ENCODE peak calls at places on chromosomes 11 and 22, in seven cellular contexts. O is HCT116, U is AG10803, W is cardiac muscle cell, K is mammary epithelial cell, X is IMR-90, J is Caco-2. Y is an unnamed sample.

GRCh38 chr11:10659339-10660216 is 34.0 kb downstream of the IRAG1 start:
- DNase-seq in O (peak; percentile 96), U (peak; percentile 97), W (no peak), K (peak; percentile 73), X (peak; percentile 95), J (peak; percentile 89), Y (peak; percentile 78)

GRCh38 chr22:40423246-40423753 is 52.9 kb downstream of the SGSM3 start:
- DNase-seq in O (no peak), U (peak; percentile 21), W (no peak), K (no peak), X (no peak), J (no peak), Y (no peak)

GRCh38 chr22:36551096-36551495 is 22.1 kb upstream of the EIF3D start:
- DNase-seq in O (no peak), U (no peak), W (no peak), K (no peak), X (no peak), J (no peak), Y (no peak)

GRCh38 chr22:48476599-48476998 is 1351.1 kb downstream of the BRD1 start:
- DNase-seq in O (no peak), U (no peak), W (no peak), K (no peak), X (no peak), J (no peak), Y (no peak)

GRCh38 chr11:63999349-64000025 is 13.2 kb downstream of the OTUB1 start:
- DNase-seq in O (no peak), U (no peak), W (peak; percentile 74), K (peak; percentile 89), X (no peak), J (peak; percentile 52), Y (no peak)

GRCh38 chr11:67486481-67487195 is 3.8 kb downstream of the AIP start:
- DNase-seq in O (no peak), U (no peak), W (no peak), K (no peak), X (no peak), J (no peak), Y (no peak)

GRCh38 chr11:94873910-94874575 is 99.3 kb downstream of the CWC15 start:
- DNase-seq in O (no peak), U (no peak), W (no peak), K (no peak), X (no peak), J (no peak), Y (no peak)

GRCh38 chr22:49690454-49690853 is 137.2 kb downstream of the BRD1 start:
- DNase-seq in O (no peak), U (no peak), W (no peak), K (no peak), X (no peak), J (no peak), Y (no peak)

GRCh38 chr22:35411112-35411511 is 11.2 kb downstream of the MCM5 start:
- DNase-seq in O (no peak), U (no peak), W (no peak), K (no peak), X (no peak), J (no peak), Y (no peak)

GRCh38 chr11:102582140-102582539 is 43.0 kb downstream of the MMP20 start:
- DNase-seq in O (no peak), U (no peak), W (no peak), K (no peak), X (no peak), J (no peak), Y (no peak)

GRCh38 chr11:110069158-110069737 is 23.9 kb upstream of the ZC3H12C start:
- DNase-seq in O (peak; percentile 3), U (peak; percentile 66), W (peak; percentile 45), K (peak; percentile 93), X (peak; percentile 88), J (no peak), Y (peak; percentile 84)

GRCh38 chr11:82862379-82862778 is 37.9 kb downstream of the PRCP start:
- DNase-seq in O (no peak), U (no peak), W (no peak), K (no peak), X (no peak), J (no peak), Y (no peak)

GRCh38 chr11:111440416-111441205 is 61.5 kb upstream of the POU2AF1 start:
- DNase-seq in O (no peak), U (no peak), W (no peak), K (no peak), X (no peak), J (no peak), Y (no peak)

GRCh38 chr11:127675602-127676001 is 675.0 kb upstream of the KIRREL3 start:
- DNase-seq in O (no peak), U (no peak), W (no peak), K (no peak), X (peak; percentile 4), J (no peak), Y (no peak)

GRCh38 chr11:68353118-68353517 is 40.7 kb downstream of the LRP5 start:
- DNase-seq in O (no peak), U (no peak), W (no peak), K (no peak), X (no peak), J (peak; percentile 39), Y (no peak)

GRCh38 chr22:44181033-44181911 is 547 bp downstream of the PARVG start:
- DNase-seq in O (no peak), U (no peak), W (no peak), K (no peak), X (no peak), J (no peak), Y (no peak)
- H3K4me3 ChIP-seq in O (no peak overlapping the region), U (no peak overlapping the region), W (no peak overlapping the region), K (no peak overlapping the region), X (no peak overlapping the region), J (no peak overlapping the region), Y (no peak overlapping the region)

DNA sequence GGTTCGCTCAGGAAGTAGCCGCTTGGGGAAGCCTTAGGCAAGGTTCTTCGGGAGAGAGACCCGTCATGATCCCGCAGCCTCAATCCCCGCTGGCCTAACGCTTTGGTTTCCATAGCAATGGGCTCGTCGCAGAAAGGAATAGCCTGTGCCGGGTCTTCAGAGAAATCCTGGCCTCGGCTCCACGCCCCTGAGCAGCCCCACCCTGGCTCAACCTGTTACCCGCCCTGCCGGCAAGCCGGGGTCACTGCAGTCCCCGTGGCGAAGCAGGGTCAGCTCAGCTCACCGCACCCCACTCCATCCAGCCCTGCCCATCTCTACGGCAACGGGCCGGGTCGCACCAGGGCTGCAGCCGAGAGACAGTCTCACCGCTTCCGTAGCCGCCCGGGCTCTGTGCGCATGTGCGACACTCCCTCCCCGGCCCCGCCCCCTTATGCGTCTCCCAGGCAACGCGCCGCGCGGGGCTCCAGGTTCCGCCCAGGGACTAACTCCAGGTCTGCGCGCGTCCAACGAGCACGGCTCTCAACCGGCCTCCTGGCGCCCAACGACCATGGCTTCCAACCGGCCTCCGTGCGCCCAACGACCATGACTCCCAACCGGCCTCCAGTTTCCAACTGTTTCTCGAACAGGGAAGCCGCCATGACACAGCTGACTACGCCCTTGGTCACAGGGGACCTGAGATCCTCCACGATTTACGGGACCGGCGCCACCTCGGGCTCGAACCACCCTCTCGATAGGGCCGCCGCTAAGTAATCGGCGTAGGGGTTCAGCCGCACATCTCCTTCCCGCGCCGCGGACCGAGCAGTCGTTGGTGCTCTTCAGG is at the start of gene DUSP18:
- DNase-seq in O (peak; percentile 81), U (peak; percentile 82), W (peak; percentile 94), K (peak; percentile 93), X (peak; percentile 79), J (peak; percentile 96), Y (peak; percentile 69)
- TF ChIP-seq CTCF in O (no peak), U (peak; percentile 38), W (peak; percentile 26), K (peak; percentile 41), X (peak; percentile 29), J (peak; percentile 40), Y (peak; percentile 32)

GRCh38 chr11:1839924-1840779 is 1.4 kb downstream of the TNNI2 start:
- DNase-seq in O (no peak), U (no peak), W (no peak), K (no peak), X (no peak), J (no peak), Y (no peak)

GRCh38 chr11:1839204-1839923 is 583 bp downstream of the TNNI2 start:
- DNase-seq in O (no peak), U (no peak), W (no peak), K (no peak), X (no peak), J (no peak), Y (no peak)

GRCh38 chr11:1838077-1838425 is 730 bp upstream of the TNNI2 start:
- DNase-seq in O (no peak), U (no peak), W (no peak), K (no peak), X (no peak), J (no peak), Y (no peak)

GRCh38 chr11:1837171-1838076 is 1.4 kb upstream of the TNNI2 start:
- DNase-seq in O (no peak), U (peak; percentile 32), W (peak; percentile 85), K (no peak), X (peak; percentile 28), J (peak; percentile 80), Y (no peak)

DNA sequence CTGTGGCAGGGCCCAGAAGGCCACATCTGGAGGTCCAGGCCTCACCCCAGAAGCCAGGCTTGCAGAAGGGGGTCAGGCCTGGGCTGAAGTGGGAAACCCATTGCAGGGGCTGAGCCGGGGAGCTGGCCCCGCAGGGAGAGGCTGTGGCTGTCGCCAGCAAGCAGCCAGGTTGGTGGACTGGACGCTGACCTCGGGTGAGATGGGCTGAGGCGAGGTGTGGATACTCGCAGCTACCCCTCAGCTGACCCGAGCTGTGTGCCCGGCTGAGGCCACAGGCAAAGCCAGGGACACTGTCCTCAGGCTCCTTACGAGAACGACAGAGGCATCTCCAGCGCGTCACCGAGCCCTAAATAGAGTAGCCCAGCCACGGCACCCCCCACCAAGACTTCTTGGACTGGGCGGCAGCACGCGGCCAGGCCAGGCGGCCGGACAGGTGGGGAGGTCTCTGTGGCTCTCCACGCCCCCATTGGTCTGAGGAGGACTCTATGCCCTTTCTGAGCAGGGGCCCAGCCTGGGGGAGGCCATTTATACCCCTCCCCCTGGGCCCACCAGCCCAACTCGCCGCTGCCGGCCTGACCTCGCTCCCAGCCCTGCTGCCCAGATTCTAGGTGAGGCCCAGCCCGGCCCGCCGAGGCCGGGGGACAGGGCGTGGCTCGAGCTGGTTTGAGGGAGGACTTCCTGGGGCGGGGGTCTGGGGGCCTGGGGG is at the start of gene TNNI2:
- DNase-seq in O (no peak), U (no peak), W (no peak), K (no peak), X (no peak), J (no peak), Y (no peak)
- H3K4me3 ChIP-seq in O (no peak within 1 kb of the TSS), U (no peak within 1 kb of the TSS), W (no peak within 1 kb of the TSS), K (no peak within 1 kb of the TSS), X (no peak within 1 kb of the TSS), J (no peak within 1 kb of the TSS), Y (no peak within 1 kb of the TSS)

GRCh38 chr11:122294041-122294440 is 178.0 kb upstream of the BLID start:
- DNase-seq in O (no peak), U (no peak), W (no peak), K (no peak), X (no peak), J (no peak), Y (no peak)

DNA sequence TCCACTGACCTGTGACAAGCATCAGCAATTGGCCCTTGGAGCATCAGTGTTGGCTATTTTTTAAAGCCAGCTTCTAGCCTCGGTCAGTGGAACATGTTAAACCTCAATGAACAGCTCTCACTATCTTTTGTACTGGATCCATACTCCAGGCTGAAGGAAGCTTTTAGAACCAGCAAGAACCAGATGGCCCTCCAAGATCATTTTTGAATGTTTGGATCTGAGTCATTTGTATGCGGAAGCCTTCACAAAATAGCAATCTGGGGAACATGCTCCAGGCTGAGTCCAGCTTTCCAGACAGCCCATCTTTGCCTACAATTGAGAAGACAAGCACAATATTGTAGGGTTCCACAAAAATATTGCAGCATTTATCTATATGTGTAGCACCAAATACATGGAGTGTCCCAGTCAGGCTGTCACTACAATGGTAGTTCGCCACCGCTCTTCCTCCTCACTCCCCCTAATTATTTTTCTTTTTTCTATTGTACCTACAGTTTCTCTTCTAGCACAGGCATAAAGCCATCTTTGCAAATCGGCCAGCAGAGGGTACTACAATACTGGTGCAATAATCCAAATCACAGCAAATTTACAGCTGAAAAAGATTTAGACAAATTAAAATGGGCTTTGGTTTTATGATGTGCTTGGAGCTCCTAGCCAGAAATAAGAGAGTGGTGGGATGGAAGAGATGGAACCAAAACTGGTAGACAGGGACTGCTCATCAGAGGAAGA is 177.4 kb upstream of the BLID start:
- DNase-seq in O (no peak), U (peak; percentile 55), W (no peak), K (peak; percentile 5), X (peak; percentile 37), J (no peak), Y (no peak)
- TF ChIP-seq CTCF in O (peak; percentile 5), U (peak; percentile 53), W (peak; percentile 44), K (peak; percentile 51), X (peak; percentile 46), J (no peak), Y (peak; percentile 31)